ENCODE peak calls at places on chromosome 11, in six cellular contexts. P, G, V, M, U and J are unnamed samples.

GRCh38 chr11:117910525-117910924 is 18.7 kb downstream of the TMPRSS13 start:
- DNase-seq in P (no peak), G (no peak), V (no peak), M (peak; percentile 10), U (no peak), J (no peak)

GRCh38 chr11:34438529-34439507 is at the start of gene CAT:
- DNase-seq in P (peak; percentile 91), G (no peak), V (peak; percentile 92), M (peak; percentile 99), U (peak; percentile 93), J (peak; percentile 92)

GRCh38 chr11:126059238-126059761 is 3.4 kb downstream of the CDON start:
- DNase-seq in P (no peak), G (no peak), V (no peak), M (no peak), U (no peak), J (no peak)

GRCh38 chr11:35282226-35282882 is 137.0 kb downstream of the SLC1A2 start:
- DNase-seq in P (no peak), G (no peak), V (no peak), M (peak; percentile 3), U (no peak), J (no peak)

GRCh38 chr11:58905141-58905715 is 34.1 kb upstream of the GLYATL1 start:
- DNase-seq in P (no peak), G (no peak), V (no peak), M (no peak), U (no peak), J (no peak)

GRCh38 chr11:86672007-86672621 is at the start of gene ME3:
- DNase-seq in P (peak; percentile 23), G (no peak), V (no peak), M (no peak), U (no peak), J (peak; percentile 11)

GRCh38 chr11:69212121-69213110 is 56.7 kb downstream of the SMIM38 start:
- DNase-seq in P (no peak), G (no peak), V (no peak), M (peak; percentile 15), U (no peak), J (no peak)

GRCh38 chr11:129589190-129589589 is 213.5 kb downstream of the BARX2 start:
- DNase-seq in P (no peak), G (no peak), V (no peak), M (no peak), U (no peak), J (no peak)

GRCh38 chr11:113043704-113044103 is 82.5 kb downstream of the NCAM1 start:
- DNase-seq in P (no peak), G (no peak), V (no peak), M (no peak), U (no peak), J (no peak)

GRCh38 chr11:87180743-87181142 is 143.0 kb downstream of the TMEM135 start:
- DNase-seq in P (no peak), G (no peak), V (no peak), M (no peak), U (no peak), J (no peak)

GRCh38 chr11:128690746-128691091 is 3.2 kb upstream of the FLI1 start:
- DNase-seq in P (no peak), G (no peak), V (no peak), M (no peak), U (no peak), J (no peak)

GRCh38 chr11:119571311-119571710 is 148.3 kb upstream of the THY1 start:
- DNase-seq in P (no peak), G (no peak), V (no peak), M (no peak), U (no peak), J (no peak)

GRCh38 chr11:20621679-20622078 is 22.3 kb downstream of the SLC6A5 start:
- DNase-seq in P (no peak), G (no peak), V (no peak), M (no peak), U (no peak), J (no peak)

GRCh38 chr11:33724644-33725035 is 11.6 kb downstream of the CD59 start:
- DNase-seq in P (no peak), G (no peak), V (no peak), M (no peak), U (no peak), J (no peak)

GRCh38 chr11:19421134-19421533 is 180.4 kb upstream of the E2F8 start:
- DNase-seq in P (no peak), G (no peak), V (no peak), M (no peak), U (no peak), J (no peak)

GRCh38 chr11:2804701-2805387 is 80.7 kb downstream of the CDKN1C start:
- DNase-seq in P (no peak), G (no peak), V (no peak), M (no peak), U (no peak), J (no peak)

GRCh38 chr11:12046636-12047236 is 38.3 kb upstream of the DKK3 start:
- DNase-seq in P (no peak), G (no peak), V (no peak), M (no peak), U (no peak), J (no peak)

GRCh38 chr11:65557280-65558001 is 718 bp downstream of the LTBP3 start:
- DNase-seq in P (no peak), G (no peak), V (peak; percentile 63), M (no peak), U (no peak), J (no peak)

GRCh38 chr11:94151903-94152677 is 23.4 kb downstream of the PANX1 start:
- DNase-seq in P (no peak), G (no peak), V (peak; percentile 72), M (peak; percentile 71), U (no peak), J (no peak)

GRCh38 chr11:113896156-113896879 is 8.3 kb upstream of the HTR3B start:
- DNase-seq in P (no peak), G (no peak), V (no peak), M (peak; percentile 57), U (no peak), J (no peak)

GRCh38 chr11:73142128-73142377 is at the start of gene FCHSD2:
- DNase-seq in P (no peak), G (no peak), V (no peak), M (no peak), U (no peak), J (no peak)

GRCh38 chr11:5689551-5689983 is at the start of gene TRIM22:
- DNase-seq in P (peak; percentile 45), G (peak; percentile 15), V (no peak), M (no peak), U (peak; percentile 92), J (peak; percentile 34)

GRCh38 chr11:27234043-27234668 is 128.9 kb downstream of the CCDC34 start:
- DNase-seq in P (peak; percentile 33), G (no peak), V (peak; percentile 82), M (peak; percentile 33), U (peak; percentile 91), J (peak; percentile 16)

GRCh38 chr11:126080206-126080941 is 17.7 kb upstream of the CDON start:
- DNase-seq in P (no peak), G (no peak), V (no peak), M (no peak), U (no peak), J (no peak)

GRCh38 chr11:14218728-14219127 is 140.3 kb downstream of the RRAS2 start:
- DNase-seq in P (no peak), G (no peak), V (no peak), M (no peak), U (no peak), J (no peak)

GRCh38 chr11:107619926-107620325 is 29.0 kb downstream of the ELMOD1 start:
- DNase-seq in P (no peak), G (no peak), V (no peak), M (no peak), U (no peak), J (no peak)

GRCh38 chr11:36130401-36130800 is 158.8 kb downstream of the COMMD9 start:
- DNase-seq in P (no peak), G (no peak), V (no peak), M (peak; percentile 18), U (no peak), J (no peak)

GRCh38 chr11:61027141-61027840 is 55.8 kb downstream of the CD6 start:
- DNase-seq in P (no peak), G (no peak), V (no peak), M (no peak), U (no peak), J (no peak)

GRCh38 chr11:121592708-121593107 is 139.9 kb upstream of the SORL1-AS1 start:
- DNase-seq in P (no peak), G (no peak), V (no peak), M (no peak), U (peak; percentile 17), J (no peak)

GRCh38 chr11:10727259-10727851 is 23.7 kb upstream of the CTR9 start:
- DNase-seq in P (no peak), G (no peak), V (no peak), M (no peak), U (no peak), J (no peak)

GRCh38 chr11:61553373-61554171 is 27.3 kb downstream of the SYT7 start:
- DNase-seq in P (no peak), G (no peak), V (no peak), M (no peak), U (no peak), J (no peak)

GRCh38 chr11:112639469-112639868 is 321.8 kb upstream of the NCAM1 start:
- DNase-seq in P (no peak), G (no peak), V (no peak), M (no peak), U (no peak), J (no peak)

GRCh38 chr11:72816404-72816990 is 2.3 kb downstream of the ATG16L2 start:
- DNase-seq in P (no peak), G (no peak), V (no peak), M (peak; percentile 21), U (no peak), J (no peak)

GRCh38 chr11:102829671-102830070 is 13.7 kb downstream of the MMP3 start:
- DNase-seq in P (no peak), G (no peak), V (no peak), M (no peak), U (no peak), J (no peak)
- TF ChIP-seq POLR2A in P (no peak), G (no peak), V (no peak), M (no peak), U (no peak), J (no peak)

DNA sequence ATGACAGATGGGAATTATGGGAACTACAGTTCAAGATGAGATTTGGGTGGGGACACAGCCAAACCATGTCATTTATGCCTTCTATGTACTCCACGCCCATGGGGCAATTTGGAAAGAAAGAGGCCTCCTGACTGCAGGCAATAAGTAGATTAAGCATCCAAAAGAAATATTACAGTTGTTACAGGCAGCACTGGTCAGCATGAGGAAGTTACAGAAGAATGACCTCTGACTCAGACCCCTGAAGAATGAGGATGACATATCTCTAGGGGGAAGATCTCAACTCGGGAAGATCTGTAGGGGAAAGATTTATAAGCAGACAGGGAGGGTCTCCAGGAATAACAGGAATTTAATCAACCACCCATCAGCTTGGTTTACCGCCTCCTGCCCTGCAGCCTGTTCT is 58.0 kb downstream of the RCN1 start:
- DNase-seq in P (no peak), G (no peak), V (no peak), M (no peak), U (no peak), J (no peak)
- TF ChIP-seq TAF1 in P (no peak), G (no peak), V (no peak), M (no peak), U (no peak), J (no peak)

GRCh38 chr11:46295312-46295995 is 18.0 kb downstream of the CREB3L1 start:
- DNase-seq in P (peak; percentile 92), G (peak; percentile 64), V (peak; percentile 27), M (peak; percentile 91), U (no peak), J (peak; percentile 76)
- TF ChIP-seq POLR2AphosphoS5 in P (no peak), G (peak; percentile 86), V (no peak), M (peak; percentile 43), U (no peak), J (no peak)

GRCh38 chr11:810040-810567 is 337 bp downstream of the RPLP2 start:
- DNase-seq in P (no peak), G (no peak), V (no peak), M (no peak), U (no peak), J (no peak)
- TF ChIP-seq POLR2A in P (no peak), G (no peak), V (no peak), M (no peak), U (no peak), J (no peak)